ENCODE peak calls at places on chromosome 11, in nine cellular contexts. X, Y, C, F, I, H, J, W and N are unnamed samples.

GRCh38 chr11:128599729-128600128 is 12.4 kb upstream of the ETS1 start:
- DNase-seq in W (no peak), I (no peak), Y (no peak), F (no peak), H (no peak), J (peak), C (peak), X (no peak), N (no peak)

GRCh38 chr11:117985953-117986887 is at the start of gene IL10RA:
- DNase-seq in H (peak), C (peak), F (peak), I (peak), X (no peak), Y (peak), W (peak), J (no peak), N (peak)

GRCh38 chr11:73470036-73470624 is 93.9 kb downstream of the RELT start:
- DNase-seq in X (no peak), J (no peak), C (no peak), W (no peak), Y (no peak), I (no peak), H (no peak), F (no peak), N (no peak)

GRCh38 chr11:79397252-79397651 is 43.6 kb downstream of the TENM4 start:
- DNase-seq in F (no peak), X (no peak), I (no peak), W (no peak), J (peak), C (peak), Y (no peak), H (no peak), N (no peak)

GRCh38 chr11:101862410-101863233 is 52.2 kb upstream of the CEP126 start:
- DNase-seq in C (peak), W (no peak), X (peak), Y (peak), J (peak), I (no peak), F (no peak), H (no peak), N (no peak)

GRCh38 chr11:69966910-69967309 is 111.2 kb upstream of the ANO1 start:
- DNase-seq in I (no peak), W (no peak), J (no peak), Y (no peak), F (no peak), H (no peak), X (no peak), C (no peak), N (no peak)

GRCh38 chr11:93704237-93704636 is 37.1 kb downstream of the TAF1D start:
- DNase-seq in C (no peak), W (no peak), X (no peak), J (no peak), Y (peak), H (no peak), I (no peak), F (no peak), N (no peak)

GRCh38 chr11:124867700-124868099 is 2.5 kb downstream of the ROBO3 start:
- DNase-seq in F (peak), I (no peak), Y (peak), C (peak), H (peak), W (no peak), J (no peak), X (no peak), N (no peak)

GRCh38 chr11:72735495-72736027 is 16.6 kb downstream of the ARAP1 start:
- DNase-seq in X (no peak), I (peak), W (no peak), H (no peak), F (no peak), Y (peak), C (peak), J (peak), N (no peak)

GRCh38 chr11:94325681-94326080 is 21.3 kb downstream of the IZUMO1R start:
- DNase-seq in F (no peak), I (no peak), X (no peak), C (peak), J (no peak), H (peak), Y (peak), W (peak), N (peak)

GRCh38 chr11:121757480-121758125 is 304.8 kb upstream of the SORL1-AS1 start:
- DNase-seq in Y (no peak), F (no peak), J (no peak), C (no peak), I (no peak), X (no peak), W (no peak), H (no peak), N (no peak)

GRCh38 chr11:1749787-1750351 is 526 bp downstream of the IFITM10 start:
- DNase-seq in F (no peak), I (no peak), J (peak), Y (no peak), C (peak), H (peak), W (no peak), X (peak), N (no peak)

GRCh38 chr11:116838321-116839084 is 1.1 kb upstream of the APOA1 start:
- DNase-seq in J (no peak), X (no peak), H (no peak), F (no peak), I (no peak), C (no peak), W (no peak), Y (no peak), N (no peak)

GRCh38 chr11:41921991-41922390 is 462.5 kb upstream of the LRRC4C start:
- DNase-seq in W (no peak), X (no peak), I (no peak), F (no peak), Y (no peak), J (no peak), C (no peak), H (no peak), N (no peak)

GRCh38 chr11:18705651-18706281 is 7.2 kb downstream of the TMEM86A start:
- DNase-seq in Y (no peak), J (no peak), F (peak), I (peak), X (no peak), H (no peak), W (no peak), C (no peak), N (no peak)